ENCODE peak calls at places on chromosome 3, in five cellular contexts. One of them, this sample, is unnamed.

GRCh38 chr3:8554725-8555621 is 53.4 kb downstream of the LMCD1 start:
- DNase-seq in Jurkat, Clone E6-1: no peak
- DNase-seq in C1 segment of cervical spinal cord: no peak
- DNase-seq in uterus: peak
- DNase-seq in SK-N-DZ: peak
- DNase-seq in this sample: no peak

GRCh38 chr3:141410408-141410807 is 42.1 kb downstream of the ZBTB38 start:
- DNase-seq in Jurkat, Clone E6-1: no peak
- DNase-seq in SK-N-DZ: no peak
- DNase-seq in uterus: peak
- DNase-seq in C1 segment of cervical spinal cord: no peak
- DNase-seq in this sample: no peak

GRCh38 chr3:121759541-121760202 is 10.1 kb upstream of the GOLGB1 start:
- DNase-seq in Jurkat, Clone E6-1: no peak
- DNase-seq in C1 segment of cervical spinal cord: no peak
- DNase-seq in SK-N-DZ: no peak
- DNase-seq in uterus: no peak
- DNase-seq in this sample: no peak

GRCh38 chr3:112319516-112320276 is 13.3 kb upstream of the CD200 start:
- DNase-seq in SK-N-DZ: no peak
- DNase-seq in uterus: no peak
- DNase-seq in Jurkat, Clone E6-1: no peak
- DNase-seq in C1 segment of cervical spinal cord: no peak
- DNase-seq in this sample: peak

GRCh38 chr3:27657404-27657803 is 64.7 kb downstream of the EOMES start:
- DNase-seq in C1 segment of cervical spinal cord: no peak
- DNase-seq in Jurkat, Clone E6-1: no peak
- DNase-seq in uterus: no peak
- DNase-seq in SK-N-DZ: no peak
- DNase-seq in this sample: peak

GRCh38 chr3:142577701-142578308 is 728 bp downstream of the ATR start:
- DNase-seq in C1 segment of cervical spinal cord: no peak
- DNase-seq in uterus: no peak
- DNase-seq in SK-N-DZ: peak
- DNase-seq in Jurkat, Clone E6-1: no peak
- DNase-seq in this sample: peak

GRCh38 chr3:41369838-41370237 is 170.5 kb downstream of the CTNNB1 start:
- DNase-seq in uterus: no peak
- DNase-seq in Jurkat, Clone E6-1: no peak
- DNase-seq in SK-N-DZ: peak
- DNase-seq in C1 segment of cervical spinal cord: no peak
- DNase-seq in this sample: no peak

GRCh38 chr3:51813539-51813938 is 34.5 kb upstream of the IQCF6 start:
- DNase-seq in SK-N-DZ: no peak
- DNase-seq in Jurkat, Clone E6-1: no peak
- DNase-seq in C1 segment of cervical spinal cord: peak
- DNase-seq in uterus: no peak
- DNase-seq in this sample: no peak

GRCh38 chr3:54936561-54936960 is 8.7 kb upstream of the LRTM1 start:
- DNase-seq in uterus: no peak
- DNase-seq in Jurkat, Clone E6-1: no peak
- DNase-seq in C1 segment of cervical spinal cord: no peak
- DNase-seq in SK-N-DZ: no peak
- DNase-seq in this sample: no peak

GRCh38 chr3:6321999-6322398 is 538.9 kb upstream of the GRM7 start:
- DNase-seq in uterus: no peak
- DNase-seq in SK-N-DZ: no peak
- DNase-seq in C1 segment of cervical spinal cord: no peak
- DNase-seq in Jurkat, Clone E6-1: no peak
- DNase-seq in this sample: no peak

GRCh38 chr3:195931582-195932273 is 23.4 kb upstream of the TNK2 start:
- DNase-seq in Jurkat, Clone E6-1: no peak
- DNase-seq in SK-N-DZ: no peak
- DNase-seq in C1 segment of cervical spinal cord: no peak
- DNase-seq in uterus: no peak
- DNase-seq in this sample: no peak

GRCh38 chr3:193040836-193041672 is 123.4 kb upstream of the MB21D2 start:
- DNase-seq in uterus: no peak
- DNase-seq in SK-N-DZ: peak
- DNase-seq in Jurkat, Clone E6-1: peak
- DNase-seq in C1 segment of cervical spinal cord: no peak
- DNase-seq in this sample: peak

GRCh38 chr3:99213019-99213418 is 311.5 kb upstream of the DCBLD2 start:
- DNase-seq in SK-N-DZ: no peak
- DNase-seq in Jurkat, Clone E6-1: no peak
- DNase-seq in uterus: no peak
- DNase-seq in C1 segment of cervical spinal cord: no peak
- DNase-seq in this sample: no peak

GRCh38 chr3:128098234-128098633 is 25.4 kb downstream of the RUVBL1 start:
- DNase-seq in C1 segment of cervical spinal cord: no peak
- DNase-seq in SK-N-DZ: no peak
- DNase-seq in Jurkat, Clone E6-1: no peak
- DNase-seq in uterus: no peak
- DNase-seq in this sample: no peak

GRCh38 chr3:56001991-56002390 is 466.3 kb downstream of the ERC2 start:
- DNase-seq in C1 segment of cervical spinal cord: no peak
- DNase-seq in uterus: no peak
- DNase-seq in Jurkat, Clone E6-1: no peak
- DNase-seq in SK-N-DZ: no peak
- DNase-seq in this sample: no peak

GRCh38 chr3:58793938-58794337 is 127.4 kb upstream of the FAM3D start:
- DNase-seq in SK-N-DZ: no peak
- DNase-seq in Jurkat, Clone E6-1: no peak
- DNase-seq in C1 segment of cervical spinal cord: no peak
- DNase-seq in uterus: no peak
- DNase-seq in this sample: no peak

GRCh38 chr3:195071011-195071728 is 199.8 kb downstream of the XXYLT1 start:
- DNase-seq in uterus: peak
- DNase-seq in Jurkat, Clone E6-1: no peak
- DNase-seq in C1 segment of cervical spinal cord: no peak
- DNase-seq in SK-N-DZ: no peak
- DNase-seq in this sample: no peak